ENCODE peak calls at places on chromosomes 7 and 10, in seven cellular contexts. Q is erythroblast; A is NCI-H1694 treated with DMSO at 0.1 percent for 48 hours; O is skeletal muscle cell; X is stimulated activated CD4-positive, alpha-beta T cell treated with anti-CD3 and anti-CD28 coated beads, Interleukin-12 subunit alpha, Interleukin-12 subunit beta, amount 100 ng/mL, for 24 hours; I is upper lobe of right lung; E is NCI-H510A treated with DMSO at 0.1 percent for 48 hours. G is an unnamed sample.

GRCh38 chr7:30562498-30562897 is 32.2 kb upstream of the GARS1 start:
- DNase-seq in Q (peak), A (no peak), O (no peak), X (no peak), I (no peak), E (peak), G (no peak)

GRCh38 chr10:73890261-73890660 is 15.9 kb upstream of the CAMK2G start:
- DNase-seq in Q (no peak), A (no peak), O (no peak), X (no peak), I (no peak), E (no peak), G (no peak)

GRCh38 chr10:93465806-93466675 is 16.1 kb downstream of the MYOF start:
- DNase-seq in Q (no peak), A (peak), O (peak), X (no peak), I (peak), E (peak), G (peak)

GRCh38 chr10:72328045-72328828 is 26.5 kb downstream of the DNAJB12 start:
- DNase-seq in Q (peak), A (no peak), O (no peak), X (no peak), I (peak), E (peak), G (peak)

GRCh38 chr10:61941202-61941651 is 39.7 kb downstream of the ARID5B start:
- DNase-seq in Q (no peak), A (no peak), O (no peak), X (no peak), I (no peak), E (no peak), G (no peak)

GRCh38 chr10:102117391-102118159 is 2.6 kb downstream of the LDB1 start:
- DNase-seq in Q (peak), A (peak), O (no peak), X (peak), I (peak), E (peak), G (peak)

GRCh38 chr7:152523916-152524315 is 88.1 kb upstream of the KMT2C start:
- DNase-seq in Q (no peak), A (no peak), O (no peak), X (no peak), I (no peak), E (no peak), G (no peak)

GRCh38 chr10:14723052-14723689 is 51.5 kb downstream of the FAM107B start:
- DNase-seq in Q (no peak), A (no peak), O (no peak), X (no peak), I (no peak), E (no peak), G (no peak)

GRCh38 chr10:17084989-17085725 is 44.5 kb downstream of the CUBN start:
- DNase-seq in Q (no peak), A (no peak), O (no peak), X (no peak), I (no peak), E (no peak), G (no peak)

GRCh38 chr7:33459340-33459751 is 330.0 kb downstream of the BBS9 start:
- DNase-seq in Q (peak), A (peak), O (peak), X (no peak), I (no peak), E (peak), G (no peak)

GRCh38 chr7:116138202-116138801 is 72.0 kb upstream of the TES start:
- DNase-seq in Q (peak), A (peak), O (no peak), X (no peak), I (no peak), E (peak), G (no peak)

G was measured in cardiac septum.